ENCODE peak calls at places on chromosomes 7 and 10, in five cellular contexts. K, X, S, Y and N are unnamed samples.

GRCh38 chr10:117178190-117178589 is 19.1 kb upstream of the KCNK18 start:
- DNase-seq in K (no peak), X (no peak), S (no peak), Y (no peak), N (no peak)

GRCh38 chr10:75395955-75396860 is 5.4 kb downstream of the ZNF503 start:
- DNase-seq in K (no peak), X (no peak), S (peak), Y (no peak), N (no peak)

GRCh38 chr7:129501760-129502707 is at the start of gene SMKR1:
- DNase-seq in K (no peak), X (peak), S (peak), Y (peak), N (peak)

GRCh38 chr10:101818119-101818957 is at the start of gene OGA:
- DNase-seq in K (peak), X (peak), S (peak), Y (peak), N (peak)

GRCh38 chr10:104274762-104275721 is 6.1 kb downstream of the GSTO2 start:
- DNase-seq in K (no peak), X (peak), S (peak), Y (peak), N (peak)

GRCh38 chr10:86673827-86674581 is 5.7 kb downstream of the LDB3 start:
- DNase-seq in K (no peak), X (no peak), S (peak), Y (no peak), N (no peak)

GRCh38 chr7:1559626-1560590 is 3.9 kb upstream of the TMEM184A start:
- DNase-seq in K (no peak), X (no peak), S (no peak), Y (no peak), N (no peak)

GRCh38 chr7:136336932-136337331 is 359.8 kb upstream of the MTPN start:
- DNase-seq in K (no peak), X (no peak), S (no peak), Y (no peak), N (no peak)

GRCh38 chr7:18361756-18362155 is 133.8 kb upstream of the HDAC9 start:
- DNase-seq in K (no peak), X (no peak), S (peak), Y (no peak), N (peak)

GRCh38 chr7:129434846-129435318 is 650 bp downstream of the STRIP2 start:
- DNase-seq in K (no peak), X (peak), S (peak), Y (peak), N (peak)

GRCh38 chr7:41103331-41103730 is 599.6 kb downstream of the INHBA start:
- DNase-seq in K (no peak), X (no peak), S (no peak), Y (no peak), N (no peak)

GRCh38 chr10:132384618-132385510 is 12.1 kb upstream of the PWWP2B start:
- DNase-seq in K (no peak), X (no peak), S (no peak), Y (peak), N (no peak)

GRCh38 chr10:121692626-121693025 is 94.4 kb upstream of the FGFR2 start:
- DNase-seq in K (no peak), X (no peak), S (no peak), Y (no peak), N (no peak)

GRCh38 chr10:71486465-71487114 is 89.9 kb downstream of the CDH23 start:
- DNase-seq in K (no peak), X (peak), S (peak), Y (peak), N (peak)

GRCh38 chr7:28808786-28809533 is 149.2 kb downstream of the TRIL start:
- DNase-seq in K (no peak), X (no peak), S (no peak), Y (peak), N (peak)

GRCh38 chr10:72106896-72107295 is 18.5 kb upstream of the SPOCK2 start:
- DNase-seq in K (no peak), X (no peak), S (no peak), Y (no peak), N (no peak)

GRCh38 chr7:100127866-100128601 is 1.3 kb downstream of the MBLAC1 start:
- DNase-seq in K (no peak), X (peak), S (no peak), Y (no peak), N (no peak)

GRCh38 chr10:70197235-70197952 is 27.1 kb upstream of the SAR1A start:
- DNase-seq in K (no peak), X (no peak), S (no peak), Y (no peak), N (no peak)

GRCh38 chr7:42493436-42494198 is 256.6 kb upstream of the GLI3 start:
- DNase-seq in K (no peak), X (peak), S (peak), Y (no peak), N (peak)

GRCh38 chr7:47513741-47514241 is 68.1 kb downstream of the TNS3 start:
- DNase-seq in K (no peak), X (no peak), S (peak), Y (peak), N (no peak)

GRCh38 chr7:106841896-106842390 is 23.1 kb upstream of the PIK3CG start:
- DNase-seq in K (no peak), X (no peak), S (no peak), Y (no peak), N (no peak)

GRCh38 chr7:130273863-130274262 is 7.2 kb downstream of the CPA2 start:
- DNase-seq in K (no peak), X (no peak), S (peak), Y (no peak), N (no peak)

GRCh38 chr10:72068901-72069446 is 19.4 kb downstream of the SPOCK2 start:
- DNase-seq in K (no peak), X (no peak), S (no peak), Y (peak), N (no peak)

GRCh38 chr7:102913846-102914245 is 1.0 kb downstream of the LRRC17 start:
- DNase-seq in K (no peak), X (no peak), S (no peak), Y (no peak), N (no peak)

GRCh38 chr10:58577394-58577793 is 64.7 kb downstream of the BICC1 start:
- DNase-seq in K (no peak), X (no peak), S (peak), Y (no peak), N (no peak)

GRCh38 chr7:48426966-48427555 is 255.8 kb downstream of the ABCA13 start:
- DNase-seq in K (no peak), X (no peak), S (peak), Y (no peak), N (no peak)

GRCh38 chr7:148944935-148945934 is 61.1 kb upstream of the EZH2 start:
- DNase-seq in K (no peak), X (no peak), S (peak), Y (peak), N (no peak)

GRCh38 chr10:93039721-93040120 is 20.9 kb upstream of the CYP26C1 start:
- DNase-seq in K (no peak), X (no peak), S (peak), Y (no peak), N (peak)

GRCh38 chr10:103692421-103693069 is 162.8 kb downstream of the SH3PXD2A start:
- DNase-seq in K (no peak), X (peak), S (no peak), Y (no peak), N (peak)

GRCh38 chr10:31602541-31603244 is 283.7 kb downstream of the ZEB1 start:
- DNase-seq in K (no peak), X (no peak), S (peak), Y (peak), N (no peak)

GRCh38 chr10:121926157-121926556 is 1.7 kb downstream of the ATE1 start:
- DNase-seq in K (no peak), X (no peak), S (no peak), Y (no peak), N (no peak)

GRCh38 chr7:92621026-92621540 is 30.9 kb upstream of the FAM133B start:
- DNase-seq in K (no peak), X (peak), S (peak), Y (no peak), N (peak)

GRCh38 chr10:27252267-27253000 is 11.8 kb upstream of the ACBD5 start:
- DNase-seq in K (no peak), X (peak), S (peak), Y (peak), N (peak)

GRCh38 chr10:132096223-132096622 is 30.5 kb downstream of the JAKMIP3 start:
- DNase-seq in K (no peak), X (no peak), S (no peak), Y (no peak), N (no peak)

GRCh38 chr10:89591111-89591795 is 53.8 kb downstream of the PANK1 start:
- DNase-seq in K (no peak), X (no peak), S (no peak), Y (no peak), N (no peak)

GRCh38 chr7:29968683-29969457 is 20.7 kb downstream of the SCRN1 start:
- DNase-seq in K (no peak), X (no peak), S (no peak), Y (no peak), N (no peak)

GRCh38 chr7:151114151-151115090 is 28.1 kb downstream of the AGAP3 start:
- DNase-seq in K (no peak), X (no peak), S (peak), Y (no peak), N (no peak)

GRCh38 chr10:124741922-124742417 is 2.2 kb downstream of the FAM53B start:
- DNase-seq in K (no peak), X (no peak), S (no peak), Y (peak), N (no peak)